ENCODE peak calls at places on chromosome 13, in nine cellular contexts. C is esophagus muscularis mucosa; D is activated CD4-positive, alpha-beta T cell treated with anti-CD3 and anti-CD28 coated beads, Interleukin-2, amount 50 U/mL, for 1 hour; J is NCI-H345; L is DMS153; Y is fibroblast of pulmonary artery; V is endothelial cell; G is stimulated activated CD8-positive, alpha-beta memory T cell treated with anti-CD3 and anti-CD28 coated beads, Interleukin-2, amount 100 ng/mL, for 1 hour; W is left ventricle myocardium inferior. K is an unnamed sample.

GRCh38 chr13:33727356-33728083 is 90.4 kb upstream of the RFC3 start:
- DNase-seq in V (no peak), J (no peak), Y (no peak), L (no peak), G (no peak), W (no peak), D (no peak), C (no peak), K (no peak)

GRCh38 chr13:111280666-111281577 is 39.5 kb upstream of the TEX29 start:
- DNase-seq in W (no peak), L (no peak), Y (peak; percentile 93), D (no peak), C (peak; percentile 7), G (no peak), J (no peak), V (no peak), K (peak; percentile 76)

GRCh38 chr13:45108716-45109706 is 11.3 kb upstream of the GTF2F2 start:
- DNase-seq in J (no peak), C (no peak), G (no peak), L (no peak), D (no peak), W (no peak), V (no peak), Y (no peak), K (peak; percentile 8)

GRCh38 chr13:24215732-24216131 is 55.2 kb downstream of the SPATA13 start:
- DNase-seq in Y (peak; percentile 89), D (no peak), V (no peak), C (no peak), L (no peak), J (no peak), W (peak; percentile 31), G (no peak), K (peak; percentile 29)

GRCh38 chr13:31773538-31773937 is 34.2 kb downstream of the RXFP2 start:
- DNase-seq in V (no peak), G (no peak), L (no peak), Y (peak; percentile 86), W (no peak), J (no peak), C (no peak), D (no peak), K (peak; percentile 80)

GRCh38 chr13:91596832-91597231 is 198.4 kb downstream of the GPC5 start:
- DNase-seq in V (no peak), Y (no peak), D (no peak), G (no peak), L (no peak), C (no peak), J (no peak), W (no peak), K (no peak)

GRCh38 chr13:40984670-40985366 is 34.3 kb downstream of the ELF1 start:
- DNase-seq in J (no peak), D (no peak), Y (no peak), W (no peak), L (no peak), G (no peak), C (no peak), V (no peak), K (no peak)

GRCh38 chr13:48977973-48978372 is 2.3 kb downstream of the FNDC3A start:
- DNase-seq in V (no peak), L (no peak), Y (peak; percentile 29), W (no peak), C (no peak), D (no peak), J (no peak), G (no peak), K (peak; percentile 70)

GRCh38 chr13:60645552-60646138 is 248.6 kb downstream of the TDRD3 start:
- DNase-seq in J (no peak), L (no peak), C (peak; percentile 37), D (no peak), Y (no peak), G (no peak), V (no peak), W (no peak), K (no peak)

GRCh38 chr13:111388851-111389500 is 68.5 kb downstream of the TEX29 start:
- DNase-seq in D (peak; percentile 10), V (no peak), W (no peak), J (no peak), C (no peak), Y (no peak), G (no peak), L (no peak), K (no peak)